ENCODE peak calls at places on chromosomes 1 and 21, in six cellular contexts. R is ovary, F is aorta, I is cardiac muscle cell, T is uterus, A is fibroblast of lung. H is an unnamed sample. For H3K4me1, the result is how much of the 10 kb centered on the place peaks cover.

GRCh38 chr1:240571782-240572181 is 40.2 kb downstream of the GREM2 start:
- DNase-seq in R (no peak), F (no peak), I (no peak), T (no peak), A (no peak), H (no peak)

GRCh38 chr1:226233293-226233692 is 9.8 kb downstream of the MIXL1 start:
- DNase-seq in R (no peak), F (no peak), I (no peak), T (no peak), A (no peak), H (no peak)

GRCh38 chr1:204929487-204930185 is 59.0 kb downstream of the NFASC start:
- DNase-seq in R (no peak), F (no peak), I (no peak), T (no peak), A (no peak), H (no peak)

GRCh38 chr1:52534928-52535764 is 17.7 kb downstream of the TUT4 start:
- DNase-seq in R (no peak), F (no peak), I (no peak), T (no peak), A (peak), H (no peak)

GRCh38 chr1:4585216-4585615 is 69.2 kb upstream of the AJAP1 start:
- DNase-seq in R (no peak), F (no peak), I (no peak), T (no peak), A (no peak), H (peak)

GRCh38 chr1:89609781-89610456 is 23.0 kb upstream of the LRRC8C start:
- DNase-seq in R (no peak), F (no peak), I (no peak), T (no peak), A (no peak), H (no peak)

GRCh38 chr1:167955915-167956314 is 19.0 kb upstream of the MPC2 start:
- DNase-seq in R (no peak), F (no peak), I (no peak), T (no peak), A (peak), H (no peak)

GRCh38 chr1:77687519-77687906 is 5.1 kb upstream of the ZZZ3 start:
- DNase-seq in R (peak), F (peak), I (peak), T (no peak), A (peak), H (peak)

GRCh38 chr1:42955311-42956063 is 3.2 kb downstream of the SLC2A1 start:
- DNase-seq in R (no peak), F (no peak), I (no peak), T (no peak), A (no peak), H (no peak)

GRCh38 chr1:162055062-162055461 is 14.4 kb upstream of the NOS1AP start:
- DNase-seq in R (no peak), F (no peak), I (no peak), T (no peak), A (peak), H (no peak)

GRCh38 chr1:67616394-67616985 is 68.5 kb upstream of the GADD45A start:
- DNase-seq in R (no peak), F (no peak), I (no peak), T (no peak), A (peak), H (no peak)

GRCh38 chr1:179038528-179039281 is 13.0 kb downstream of the FAM20B start:
- DNase-seq in R (no peak), F (no peak), I (no peak), T (no peak), A (peak), H (no peak)

GRCh38 chr1:65260851-65261473 is 48.4 kb upstream of the DNAJC6 start:
- DNase-seq in R (no peak), F (no peak), I (no peak), T (no peak), A (peak), H (no peak)

GRCh38 chr1:236103059-236103458 is 38.2 kb upstream of the NID1 start:
- DNase-seq in R (no peak), F (peak), I (no peak), T (no peak), A (no peak), H (no peak)

GRCh38 chr1:6151291-6151822 is 28.8 kb downstream of the CHD5 start:
- DNase-seq in R (no peak), F (no peak), I (no peak), T (no peak), A (no peak), H (no peak)

GRCh38 chr21:42435401-42435800 is 31.7 kb downstream of the UBASH3A start:
- DNase-seq in R (no peak), F (no peak), I (no peak), T (no peak), A (no peak), H (no peak)

GRCh38 chr1:91885331-91885715 is 628 bp downstream of the TGFBR3 start:
- DNase-seq in R (peak), F (peak), I (no peak), T (peak), A (no peak), H (peak)

GRCh38 chr1:36520771-36521420 is 38.2 kb upstream of the CSF3R start:
- DNase-seq in R (no peak), F (no peak), I (no peak), T (no peak), A (no peak), H (no peak)

GRCh38 chr1:30648408-30649000 is 74.9 kb downstream of the MATN1 start:
- DNase-seq in R (no peak), F (no peak), I (no peak), T (no peak), A (no peak), H (no peak)

GRCh38 chr1:206745301-206745700 is 25.3 kb upstream of the IL19 start:
- DNase-seq in R (no peak), F (no peak), I (no peak), T (no peak), A (no peak), H (no peak)

GRCh38 chr1:161827786-161828185 is 61.7 kb downstream of the ATF6 start:
- DNase-seq in R (no peak), F (no peak), I (peak), T (no peak), A (peak), H (no peak)

GRCh38 chr1:242462867-242463266 is 61.6 kb downstream of the PLD5 start:
- DNase-seq in R (no peak), F (no peak), I (no peak), T (no peak), A (no peak), H (no peak)

GRCh38 chr21:38773108-38774061 is 32.3 kb upstream of the ETS2 start:
- DNase-seq in R (no peak), F (peak), I (no peak), T (no peak), A (peak), H (no peak)

GRCh38 chr1:116493036-116493435 is 77.8 kb downstream of the CD58 start:
- DNase-seq in R (no peak), F (no peak), I (no peak), T (no peak), A (no peak), H (no peak)

GRCh38 chr1:102578806-102579205 is 529.5 kb downstream of the COL11A1 start:
- DNase-seq in R (no peak), F (no peak), I (no peak), T (no peak), A (peak), H (no peak)

DNA sequence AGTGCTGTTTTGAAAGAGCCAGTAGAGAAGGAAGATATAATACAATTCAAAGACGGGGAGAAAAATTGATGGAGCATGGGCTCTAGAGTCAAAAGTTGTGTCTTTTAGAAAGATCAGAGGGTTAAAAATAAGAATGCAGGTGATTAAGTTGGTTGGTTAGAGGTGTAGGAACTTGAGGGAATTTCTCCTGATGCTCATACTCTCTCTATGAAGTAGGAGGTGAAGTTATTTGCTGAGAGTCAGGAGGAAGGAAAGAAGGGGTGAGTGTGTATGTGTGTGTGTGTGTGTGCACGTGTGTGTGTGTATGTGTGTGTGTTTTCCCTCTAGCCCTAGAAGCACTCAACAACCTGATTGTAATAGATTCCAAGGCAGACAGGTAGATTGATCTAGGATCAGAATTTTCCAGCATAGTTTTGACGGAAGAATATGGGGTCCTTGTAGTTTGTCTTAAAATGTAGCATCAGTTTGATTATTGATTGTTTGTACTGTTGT is 88.3 kb upstream of the MACF1 start:
- DNase-seq in R (no peak), F (no peak), I (no peak), T (no peak), A (no peak), H (no peak)
- H3K4me1 ChIP-seq in R (under half), F (under half), I (under half), T (under half), A (under half), H (under half)

DNA sequence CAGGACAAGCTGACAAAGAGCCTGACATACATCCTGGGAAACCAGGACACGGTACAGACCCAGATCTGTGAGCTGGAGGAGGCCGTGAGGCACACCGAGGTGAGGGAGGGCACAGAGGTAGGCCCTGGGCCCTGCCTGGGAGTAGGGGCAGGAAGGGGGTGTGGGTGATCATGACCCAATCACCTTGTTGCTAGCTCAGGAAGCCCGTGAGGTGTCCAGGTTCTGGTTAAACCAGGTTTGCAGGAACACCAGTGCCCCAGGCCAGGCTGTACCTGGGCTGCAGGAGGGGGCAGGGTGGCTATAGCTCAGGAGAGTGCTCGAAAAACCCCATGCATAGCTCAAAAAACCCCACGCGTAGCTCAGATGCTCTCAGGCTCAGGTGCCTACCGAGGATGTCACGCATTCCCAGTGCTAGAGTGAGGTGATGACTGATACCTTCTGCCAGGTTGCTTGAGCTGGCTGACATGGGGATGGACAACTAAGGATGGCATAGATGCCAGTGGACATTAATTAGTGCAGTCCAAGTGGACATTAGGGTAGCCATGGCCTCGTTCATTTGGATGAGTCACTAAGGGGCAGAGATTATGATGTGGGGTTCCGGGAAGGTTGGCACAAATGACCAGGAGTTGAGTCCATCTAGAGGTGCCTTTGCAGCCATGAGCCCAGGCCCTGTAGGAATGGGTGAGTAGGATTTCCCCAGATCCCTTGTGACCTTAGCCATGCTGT is 3.7 kb downstream of the TRIM46 start:
- DNase-seq in R (no peak), F (no peak), I (no peak), T (peak), A (no peak), H (no peak)
- H3K27ac ChIP-seq in R (no peak), F (no peak), I (no peak), T (no peak), A (no peak), H (no peak)

GRCh38 chr1:51504806-51505525 is 14.1 kb downstream of the EPS15 start:
- DNase-seq in R (no peak), F (no peak), I (no peak), T (no peak), A (no peak), H (no peak)

GRCh38 chr1:51509773-51510172 is 9.3 kb downstream of the EPS15 start:
- DNase-seq in R (no peak), F (no peak), I (no peak), T (no peak), A (no peak), H (no peak)

GRCh38 chr1:51512120-51512519 is 6.9 kb downstream of the EPS15 start:
- DNase-seq in R (no peak), F (no peak), I (no peak), T (no peak), A (no peak), H (no peak)

GRCh38 chr1:51506537-51506936 is 12.5 kb downstream of the EPS15 start:
- DNase-seq in R (no peak), F (no peak), I (no peak), T (peak), A (peak), H (no peak)
- H3K4me3 ChIP-seq in R (no peak), F (no peak), I (no peak), T (peak), A (peak), H (no peak)

DNA sequence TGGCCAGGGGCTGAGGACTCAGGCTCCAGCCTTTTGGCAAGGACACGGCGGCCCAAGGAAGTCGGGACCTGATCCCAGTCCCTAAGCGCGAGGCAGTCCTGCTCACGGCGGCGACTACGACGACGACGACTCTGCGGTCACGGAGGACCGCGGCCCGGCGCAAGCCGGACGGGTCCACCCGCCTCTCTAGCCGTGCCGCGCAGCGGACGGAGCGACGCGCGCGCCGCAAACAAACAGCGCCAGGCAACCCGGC is 381 bp downstream of the WNT9A start:
- DNase-seq in R (no peak), F (peak), I (no peak), T (no peak), A (peak), H (no peak)
- H3K4me1 ChIP-seq in R (under half), F (under half), I (under half), T (under half), A (under half), H (under half)

GRCh38 chr1:180611016-180611930 is 20.5 kb upstream of the XPR1 start:
- DNase-seq in R (no peak), F (no peak), I (no peak), T (peak), A (peak), H (no peak)
- H3K27ac ChIP-seq in R (no peak), F (no peak), I (peak), T (peak), A (peak), H (no peak)

GRCh38 chr1:72282271-72282656 is at the start of gene NEGR1:
- DNase-seq in R (peak), F (peak), I (peak), T (peak), A (peak), H (no peak)

GRCh38 chr1:72281144-72281543 is 1.2 kb downstream of the NEGR1 start:
- DNase-seq in R (no peak), F (no peak), I (no peak), T (no peak), A (no peak), H (no peak)

GRCh38 chr1:72280714-72281113 is 1.6 kb downstream of the NEGR1 start:
- DNase-seq in R (no peak), F (no peak), I (no peak), T (no peak), A (no peak), H (no peak)

GRCh38 chr1:72282690-72283203 is 408 bp upstream of the NEGR1 start:
- DNase-seq in R (peak), F (peak), I (peak), T (peak), A (peak), H (peak)

DNA sequence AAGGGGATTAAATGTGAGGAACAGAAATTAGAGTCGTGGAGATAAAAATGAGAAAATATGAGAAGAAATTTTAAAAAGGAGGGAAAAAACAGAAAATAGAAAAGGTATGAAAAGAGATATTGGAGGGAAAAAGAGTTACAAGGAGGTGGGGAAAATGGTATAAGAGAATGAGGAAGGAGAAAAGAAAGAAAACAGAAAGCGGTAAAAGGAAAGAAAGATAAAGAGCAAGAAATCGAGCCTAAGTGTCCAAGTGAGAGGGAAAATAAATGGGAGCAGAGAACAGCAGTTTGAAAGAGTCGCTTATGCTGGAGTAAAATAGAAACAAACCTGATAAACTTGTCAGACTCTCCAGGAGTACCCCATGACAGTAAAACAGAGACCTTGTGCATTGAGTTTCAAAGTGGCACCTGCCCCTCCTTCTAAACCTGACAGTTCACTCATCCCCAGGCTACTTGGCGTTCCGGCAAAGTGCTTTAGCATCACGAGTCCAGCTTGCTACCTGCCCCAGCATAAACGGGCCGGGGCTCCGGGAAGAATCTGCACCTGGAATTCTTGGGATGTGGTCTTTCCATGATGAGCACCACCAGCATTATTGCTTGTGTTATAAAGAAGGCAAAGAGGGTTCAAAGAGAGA is 585 bp downstream of the NEGR1 start:
- DNase-seq in R (peak), F (peak), I (no peak), T (no peak), A (no peak), H (no peak)
- H3K4me3 ChIP-seq in R (peak), F (peak), I (peak), T (peak), A (peak), H (no peak)